ENCODE peak calls at places on chromosomes 11 and 22, in ten cellular contexts. One of them, this sample, is unnamed.

GRCh38 chr11:64696045-64696444 is 27.0 kb downstream of the NRXN2 start:
- DNase-seq in cardiac fibroblast: no peak
- DNase-seq in left colon: no peak
- DNase-seq in M059J: no peak
- DNase-seq in fibroblast of pulmonary artery: no peak
- DNase-seq in hepatic stellate cell: no peak
- DNase-seq in T-cell: no peak
- DNase-seq in C1 segment of cervical spinal cord: no peak
- DNase-seq in mucosa of gallbladder: no peak
- DNase-seq in tibial artery: no peak
- DNase-seq in this sample: no peak

GRCh38 chr22:49753961-49754673 is 73.6 kb downstream of the BRD1 start:
- DNase-seq in C1 segment of cervical spinal cord: no peak
- DNase-seq in cardiac fibroblast: no peak
- DNase-seq in M059J: no peak
- DNase-seq in tibial artery: peak; percentile 54
- DNase-seq in mucosa of gallbladder: no peak
- DNase-seq in fibroblast of pulmonary artery: no peak
- DNase-seq in hepatic stellate cell: no peak
- DNase-seq in T-cell: no peak
- DNase-seq in left colon: no peak
- DNase-seq in this sample: peak; percentile 45

GRCh38 chr11:65615950-65616574 is 486 bp downstream of the PCNX3 start:
- DNase-seq in fibroblast of pulmonary artery: no peak
- DNase-seq in M059J: peak; percentile 40
- DNase-seq in tibial artery: peak; percentile 84
- DNase-seq in mucosa of gallbladder: no peak
- DNase-seq in C1 segment of cervical spinal cord: no peak
- DNase-seq in left colon: peak; percentile 78
- DNase-seq in cardiac fibroblast: peak; percentile 27
- DNase-seq in T-cell: peak; percentile 34
- DNase-seq in hepatic stellate cell: no peak
- DNase-seq in this sample: no peak

GRCh38 chr22:19941365-19942070 is at the start of the genes COMT and TXNRD2:
- DNase-seq in cardiac fibroblast: peak; percentile 72
- DNase-seq in M059J: peak; percentile 66
- DNase-seq in fibroblast of pulmonary artery: peak; percentile 60
- DNase-seq in C1 segment of cervical spinal cord: no peak
- DNase-seq in tibial artery: peak; percentile 86
- DNase-seq in left colon: peak; percentile 83
- DNase-seq in mucosa of gallbladder: peak; percentile 57
- DNase-seq in hepatic stellate cell: peak; percentile 89
- DNase-seq in T-cell: peak; percentile 72
- DNase-seq in this sample: peak; percentile 68

GRCh38 chr11:128956401-128957203 is 13.9 kb upstream of the TP53AIP1 start:
- DNase-seq in tibial artery: no peak
- DNase-seq in mucosa of gallbladder: peak; percentile 51
- DNase-seq in left colon: no peak
- DNase-seq in cardiac fibroblast: peak; percentile 77
- DNase-seq in T-cell: no peak
- DNase-seq in M059J: peak; percentile 80
- DNase-seq in hepatic stellate cell: peak; percentile 70
- DNase-seq in fibroblast of pulmonary artery: peak; percentile 81
- DNase-seq in C1 segment of cervical spinal cord: no peak
- DNase-seq in this sample: no peak

GRCh38 chr11:71936825-71937224 is 8.0 kb downstream of the RNF121 start:
- DNase-seq in fibroblast of pulmonary artery: peak; percentile 69
- DNase-seq in T-cell: no peak
- DNase-seq in mucosa of gallbladder: no peak
- DNase-seq in M059J: no peak
- DNase-seq in left colon: no peak
- DNase-seq in tibial artery: no peak
- DNase-seq in hepatic stellate cell: no peak
- DNase-seq in C1 segment of cervical spinal cord: no peak
- DNase-seq in cardiac fibroblast: peak; percentile 55
- DNase-seq in this sample: no peak

GRCh38 chr11:95659088-95659487 is 130.5 kb downstream of the FAM76B start:
- DNase-seq in T-cell: no peak
- DNase-seq in C1 segment of cervical spinal cord: no peak
- DNase-seq in left colon: no peak
- DNase-seq in hepatic stellate cell: peak; percentile 7
- DNase-seq in mucosa of gallbladder: no peak
- DNase-seq in fibroblast of pulmonary artery: no peak
- DNase-seq in cardiac fibroblast: no peak
- DNase-seq in tibial artery: no peak
- DNase-seq in M059J: no peak
- DNase-seq in this sample: no peak

GRCh38 chr11:121711900-121712424 is 259.2 kb upstream of the SORL1-AS1 start:
- DNase-seq in M059J: peak; percentile 84
- DNase-seq in C1 segment of cervical spinal cord: no peak
- DNase-seq in cardiac fibroblast: peak; percentile 6
- DNase-seq in left colon: no peak
- DNase-seq in T-cell: no peak
- DNase-seq in hepatic stellate cell: no peak
- DNase-seq in fibroblast of pulmonary artery: no peak
- DNase-seq in mucosa of gallbladder: no peak
- DNase-seq in tibial artery: no peak
- DNase-seq in this sample: no peak

GRCh38 chr11:117815262-117815803 is 9.2 kb downstream of the FXYD2 start:
- DNase-seq in left colon: peak; percentile 52
- DNase-seq in cardiac fibroblast: no peak
- DNase-seq in tibial artery: no peak
- DNase-seq in T-cell: peak; percentile 65
- DNase-seq in mucosa of gallbladder: no peak
- DNase-seq in hepatic stellate cell: no peak
- DNase-seq in M059J: no peak
- DNase-seq in C1 segment of cervical spinal cord: no peak
- DNase-seq in fibroblast of pulmonary artery: no peak
- DNase-seq in this sample: peak; percentile 80